ENCODE peak calls at places on chromosomes 4 and X, in eight cellular contexts. One of them, this sample, is unnamed.

GRCh38 chr4:183960021-183960420 is 54.9 kb downstream of the STOX2 start:
- DNase-seq in RWPE1: peak; percentile 13
- DNase-seq in iris pigment epithelial cell: peak; percentile 40
- DNase-seq in germinal center: no peak
- DNase-seq in GM04503: no peak
- DNase-seq in CD8-positive, alpha-beta memory T cell: no peak
- DNase-seq in MCF 10A: peak; percentile 3
- DNase-seq in WERI-Rb-1: peak; percentile 55
- DNase-seq in this sample: peak; percentile 11

GRCh38 chr4:2799971-2800690 is 7.2 kb downstream of the SH3BP2 start:
- DNase-seq in germinal center: no peak
- DNase-seq in MCF 10A: no peak
- DNase-seq in CD8-positive, alpha-beta memory T cell: no peak
- DNase-seq in GM04503: no peak
- DNase-seq in WERI-Rb-1: no peak
- DNase-seq in iris pigment epithelial cell: no peak
- DNase-seq in RWPE1: no peak
- DNase-seq in this sample: no peak

GRCh38 chr4:38531126-38531737 is 132.8 kb upstream of the KLF3 start:
- DNase-seq in RWPE1: no peak
- DNase-seq in WERI-Rb-1: no peak
- DNase-seq in MCF 10A: no peak
- DNase-seq in germinal center: no peak
- DNase-seq in iris pigment epithelial cell: peak; percentile 24
- DNase-seq in CD8-positive, alpha-beta memory T cell: no peak
- DNase-seq in GM04503: no peak
- DNase-seq in this sample: peak; percentile 6

GRCh38 chr4:21790437-21791029 is 158.0 kb downstream of the KCNIP4 start:
- DNase-seq in WERI-Rb-1: no peak
- DNase-seq in MCF 10A: peak; percentile 54
- DNase-seq in GM04503: no peak
- DNase-seq in iris pigment epithelial cell: peak; percentile 57
- DNase-seq in CD8-positive, alpha-beta memory T cell: no peak
- DNase-seq in germinal center: no peak
- DNase-seq in RWPE1: no peak
- DNase-seq in this sample: peak; percentile 18

GRCh38 chrX:16528620-16529019 is 121.3 kb upstream of the S100G start:
- DNase-seq in CD8-positive, alpha-beta memory T cell: no peak
- DNase-seq in iris pigment epithelial cell: no peak
- DNase-seq in WERI-Rb-1: no peak
- DNase-seq in MCF 10A: no peak
- DNase-seq in RWPE1: no peak
- DNase-seq in germinal center: no peak
- DNase-seq in GM04503: no peak
- DNase-seq in this sample: no peak

GRCh38 chr4:53162926-53163325 is 202.9 kb downstream of the SCFD2 start:
- DNase-seq in CD8-positive, alpha-beta memory T cell: no peak
- DNase-seq in WERI-Rb-1: no peak
- DNase-seq in iris pigment epithelial cell: no peak
- DNase-seq in germinal center: no peak
- DNase-seq in GM04503: no peak
- DNase-seq in MCF 10A: no peak
- DNase-seq in RWPE1: no peak
- DNase-seq in this sample: no peak

GRCh38 chrX:74023203-74023602 is 280.8 kb upstream of the ZCCHC13 start:
- DNase-seq in germinal center: no peak
- DNase-seq in CD8-positive, alpha-beta memory T cell: no peak
- DNase-seq in WERI-Rb-1: no peak
- DNase-seq in RWPE1: no peak
- DNase-seq in MCF 10A: no peak
- DNase-seq in iris pigment epithelial cell: no peak
- DNase-seq in GM04503: no peak
- DNase-seq in this sample: no peak

GRCh38 chr4:14348506-14348905 is 653.8 kb upstream of the CPEB2 start:
- DNase-seq in RWPE1: no peak
- DNase-seq in CD8-positive, alpha-beta memory T cell: no peak
- DNase-seq in iris pigment epithelial cell: peak; percentile 15
- DNase-seq in MCF 10A: peak; percentile 22
- DNase-seq in GM04503: no peak
- DNase-seq in WERI-Rb-1: no peak
- DNase-seq in germinal center: no peak
- DNase-seq in this sample: no peak

GRCh38 chr4:151195801-151196200 is 81.2 kb upstream of the PRSS48 start:
- DNase-seq in iris pigment epithelial cell: peak; percentile 74
- DNase-seq in RWPE1: peak; percentile 78
- DNase-seq in WERI-Rb-1: no peak
- DNase-seq in GM04503: no peak
- DNase-seq in germinal center: no peak
- DNase-seq in MCF 10A: peak; percentile 44
- DNase-seq in CD8-positive, alpha-beta memory T cell: no peak
- DNase-seq in this sample: no peak

GRCh38 chr4:185421366-185422124 is 4.2 kb downstream of the UFSP2 start:
- DNase-seq in MCF 10A: no peak
- DNase-seq in CD8-positive, alpha-beta memory T cell: no peak
- DNase-seq in iris pigment epithelial cell: peak; percentile 71
- DNase-seq in GM04503: peak; percentile 47
- DNase-seq in WERI-Rb-1: no peak
- DNase-seq in RWPE1: no peak
- DNase-seq in germinal center: no peak
- DNase-seq in this sample: no peak

GRCh38 chr4:4856071-4857000 is 3.1 kb upstream of the MSX1 start:
- DNase-seq in germinal center: no peak
- DNase-seq in WERI-Rb-1: no peak
- DNase-seq in MCF 10A: no peak
- DNase-seq in GM04503: no peak
- DNase-seq in CD8-positive, alpha-beta memory T cell: no peak
- DNase-seq in RWPE1: no peak
- DNase-seq in iris pigment epithelial cell: no peak
- DNase-seq in this sample: peak; percentile 64

GRCh38 chrX:2466876-2467656 is 33.7 kb downstream of the DHRSX start:
- DNase-seq in MCF 10A: no peak
- DNase-seq in RWPE1: no peak
- DNase-seq in iris pigment epithelial cell: peak; percentile 8
- DNase-seq in germinal center: no peak
- DNase-seq in CD8-positive, alpha-beta memory T cell: no peak
- DNase-seq in WERI-Rb-1: peak; percentile 67
- DNase-seq in GM04503: no peak
- DNase-seq in this sample: no peak

GRCh38 chr4:71257761-71258160 is 81.1 kb upstream of the SLC4A4 start:
- DNase-seq in RWPE1: no peak
- DNase-seq in iris pigment epithelial cell: no peak
- DNase-seq in MCF 10A: no peak
- DNase-seq in CD8-positive, alpha-beta memory T cell: no peak
- DNase-seq in GM04503: no peak
- DNase-seq in WERI-Rb-1: no peak
- DNase-seq in germinal center: no peak
- DNase-seq in this sample: no peak

GRCh38 chr4:111362891-111363290 is 740.0 kb upstream of the PITX2 start:
- DNase-seq in MCF 10A: peak; percentile 17
- DNase-seq in CD8-positive, alpha-beta memory T cell: no peak
- DNase-seq in germinal center: no peak
- DNase-seq in RWPE1: no peak
- DNase-seq in GM04503: peak; percentile 98
- DNase-seq in iris pigment epithelial cell: peak; percentile 1
- DNase-seq in WERI-Rb-1: no peak
- DNase-seq in this sample: peak; percentile 54

GRCh38 chr4:88940506-88940905 is 116.5 kb downstream of the FAM13A start:
- DNase-seq in GM04503: no peak
- DNase-seq in MCF 10A: no peak
- DNase-seq in RWPE1: no peak
- DNase-seq in CD8-positive, alpha-beta memory T cell: no peak
- DNase-seq in WERI-Rb-1: no peak
- DNase-seq in iris pigment epithelial cell: no peak
- DNase-seq in germinal center: no peak
- DNase-seq in this sample: no peak

GRCh38 chr4:101938836-101939235 is 148.3 kb downstream of the BANK1 start:
- DNase-seq in WERI-Rb-1: no peak
- DNase-seq in MCF 10A: no peak
- DNase-seq in RWPE1: no peak
- DNase-seq in GM04503: no peak
- DNase-seq in iris pigment epithelial cell: no peak
- DNase-seq in germinal center: no peak
- DNase-seq in CD8-positive, alpha-beta memory T cell: no peak
- DNase-seq in this sample: no peak

GRCh38 chrX:154013001-154013421 is 6.7 kb downstream of the IRAK1 start:
- DNase-seq in WERI-Rb-1: no peak
- DNase-seq in MCF 10A: no peak
- DNase-seq in RWPE1: no peak
- DNase-seq in iris pigment epithelial cell: no peak
- DNase-seq in germinal center: no peak
- DNase-seq in GM04503: no peak
- DNase-seq in CD8-positive, alpha-beta memory T cell: no peak
- DNase-seq in this sample: no peak

GRCh38 chr4:168221298-168221697 is 97.3 kb downstream of the DDX60 start:
- DNase-seq in RWPE1: peak; percentile 5
- DNase-seq in iris pigment epithelial cell: peak; percentile 87
- DNase-seq in MCF 10A: peak; percentile 69
- DNase-seq in CD8-positive, alpha-beta memory T cell: no peak
- DNase-seq in GM04503: peak; percentile 10
- DNase-seq in germinal center: no peak
- DNase-seq in WERI-Rb-1: no peak
- DNase-seq in this sample: peak; percentile 43